ENCODE peak calls at places on chromosomes 4 and X, in four cellular contexts. One of them, this sample, is unnamed.

GRCh38 chrX:80335062-80335830 is 85.0 kb upstream of the TENT5D start:
- DNase-seq in K562: peak; percentile 4
- DNase-seq in H1: no peak
- DNase-seq in HepG2: no peak
- DNase-seq in this sample: no peak

GRCh38 chr4:39936565-39937418 is 40.9 kb downstream of the PDS5A start:
- DNase-seq in K562: no peak
- DNase-seq in H1: no peak
- DNase-seq in HepG2: no peak
- DNase-seq in this sample: no peak

GRCh38 chrX:17081969-17082368 is 135.5 kb downstream of the REPS2 start:
- DNase-seq in K562: no peak
- DNase-seq in H1: no peak
- DNase-seq in HepG2: no peak
- DNase-seq in this sample: no peak

GRCh38 chr4:113884655-113885054 is 94.8 kb downstream of the ARSJ start:
- DNase-seq in K562: no peak
- DNase-seq in H1: no peak
- DNase-seq in HepG2: no peak
- DNase-seq in this sample: no peak

GRCh38 chrX:118550792-118551191 is 55.2 kb downstream of the DOCK11 start:
- DNase-seq in K562: no peak
- DNase-seq in H1: no peak
- DNase-seq in HepG2: no peak
- DNase-seq in this sample: no peak

GRCh38 chr4:124111922-124112321 is 600.6 kb downstream of the ANKRD50 start:
- DNase-seq in K562: peak; percentile 8
- DNase-seq in H1: peak; percentile 10
- DNase-seq in HepG2: peak; percentile 55
- DNase-seq in this sample: no peak

GRCh38 chr4:142645478-142646108 is 200.5 kb downstream of the INPP4B start:
- DNase-seq in K562: no peak
- DNase-seq in H1: no peak
- DNase-seq in HepG2: no peak
- DNase-seq in this sample: no peak

GRCh38 chr4:95637047-95637600 is 88.4 kb upstream of the UNC5C start:
- DNase-seq in K562: no peak
- DNase-seq in H1: no peak
- DNase-seq in HepG2: no peak
- DNase-seq in this sample: no peak

GRCh38 chr4:168722391-168722790 is 225.5 kb downstream of the PALLD start:
- DNase-seq in K562: no peak
- DNase-seq in H1: no peak
- DNase-seq in HepG2: no peak
- DNase-seq in this sample: no peak

GRCh38 chrX:74606799-74607198 is 7.6 kb downstream of the RLIM start:
- DNase-seq in K562: no peak
- DNase-seq in H1: no peak
- DNase-seq in HepG2: no peak
- DNase-seq in this sample: no peak

GRCh38 chr4:138981930-138982390 is 33.6 kb upstream of the NOCT start:
- DNase-seq in K562: no peak
- DNase-seq in H1: no peak
- DNase-seq in HepG2: peak; percentile 35
- DNase-seq in this sample: no peak

GRCh38 chr4:69025191-69025998 is 70.9 kb upstream of the UGT2B7 start:
- DNase-seq in K562: no peak
- DNase-seq in H1: peak; percentile 29
- DNase-seq in HepG2: peak; percentile 68
- DNase-seq in this sample: no peak

GRCh38 chr4:54626113-54626512 is 31.6 kb upstream of the KIT start:
- DNase-seq in K562: no peak
- DNase-seq in H1: no peak
- DNase-seq in HepG2: no peak
- DNase-seq in this sample: no peak

GRCh38 chrX:101417981-101418841 is 10.2 kb downstream of the HNRNPH2 start:
- DNase-seq in K562: no peak
- DNase-seq in H1: no peak
- DNase-seq in HepG2: no peak
- DNase-seq in this sample: no peak

GRCh38 chr4:136803430-136803829 is 728.9 kb downstream of the PCDH18 start:
- DNase-seq in K562: no peak
- DNase-seq in H1: no peak
- DNase-seq in HepG2: no peak
- DNase-seq in this sample: no peak

GRCh38 chr4:173121044-173121685 is 47.4 kb upstream of the GALNT7 start:
- DNase-seq in K562: peak; percentile 31
- DNase-seq in H1: no peak
- DNase-seq in HepG2: no peak
- DNase-seq in this sample: peak; percentile 11

GRCh38 chr4:110310795-110311194 is 112.4 kb upstream of the ELOVL6 start:
- DNase-seq in K562: no peak
- DNase-seq in H1: no peak
- DNase-seq in HepG2: no peak
- DNase-seq in this sample: peak; percentile 17

GRCh38 chr4:110540606-110541440 is 64.9 kb downstream of the ENPEP start:
- DNase-seq in K562: no peak
- DNase-seq in H1: no peak
- DNase-seq in HepG2: no peak
- DNase-seq in this sample: no peak

GRCh38 chr4:132123870-132124623 is 1025.0 kb upstream of the PCDH10 start:
- DNase-seq in K562: peak; percentile 7
- DNase-seq in H1: no peak
- DNase-seq in HepG2: no peak
- DNase-seq in this sample: peak; percentile 25

GRCh38 chr4:41092128-41092527 is 122.2 kb downstream of the APBB2 start:
- DNase-seq in K562: no peak
- DNase-seq in H1: no peak
- DNase-seq in HepG2: no peak
- DNase-seq in this sample: no peak

GRCh38 chrX:120741452-120741851 is 111.6 kb upstream of the C1GALT1C1 start:
- DNase-seq in K562: no peak
- DNase-seq in H1: no peak
- DNase-seq in HepG2: no peak
- DNase-seq in this sample: no peak

GRCh38 chr4:82422616-82423015 is 7.6 kb downstream of the HNRNPDL start:
- DNase-seq in K562: no peak
- DNase-seq in H1: no peak
- DNase-seq in HepG2: no peak
- DNase-seq in this sample: no peak

GRCh38 chr4:64911846-64912245 is 502.6 kb upstream of the TECRL start:
- DNase-seq in K562: no peak
- DNase-seq in H1: peak; percentile 13
- DNase-seq in HepG2: no peak
- DNase-seq in this sample: no peak

GRCh38 chr4:103011378-103012025 is 8.0 kb downstream of the SLC9B1 start:
- DNase-seq in K562: peak; percentile 17
- DNase-seq in H1: no peak
- DNase-seq in HepG2: no peak
- DNase-seq in this sample: no peak

GRCh38 chr4:124685851-124686250 is 26.7 kb downstream of the ANKRD50 start:
- DNase-seq in K562: no peak
- DNase-seq in H1: no peak
- DNase-seq in HepG2: no peak
- DNase-seq in this sample: no peak

GRCh38 chr4:30716158-30716557 is 4.0 kb upstream of the PCDH7 start:
- DNase-seq in K562: no peak
- DNase-seq in H1: no peak
- DNase-seq in HepG2: peak; percentile 2
- DNase-seq in this sample: no peak

GRCh38 chrX:103730147-103730546 is 19.4 kb downstream of the TMEM31 start:
- DNase-seq in K562: no peak
- DNase-seq in H1: no peak
- DNase-seq in HepG2: no peak
- DNase-seq in this sample: no peak

GRCh38 chr4:8468746-8469535 is 28.4 kb downstream of the TRMT44 start:
- DNase-seq in K562: peak; percentile 72
- DNase-seq in H1: peak; percentile 57
- DNase-seq in HepG2: peak; percentile 16
- DNase-seq in this sample: peak; percentile 5

GRCh38 chrX:48918644-48919340 is at the start of gene PIM2:
- DNase-seq in K562: peak; percentile 95
- DNase-seq in H1: peak; percentile 84
- DNase-seq in HepG2: peak; percentile 90
- DNase-seq in this sample: peak; percentile 81

GRCh38 chr4:109890076-109890475 is 22.6 kb upstream of the EGF start:
- DNase-seq in K562: no peak
- DNase-seq in H1: no peak
- DNase-seq in HepG2: no peak
- DNase-seq in this sample: no peak

DNA sequence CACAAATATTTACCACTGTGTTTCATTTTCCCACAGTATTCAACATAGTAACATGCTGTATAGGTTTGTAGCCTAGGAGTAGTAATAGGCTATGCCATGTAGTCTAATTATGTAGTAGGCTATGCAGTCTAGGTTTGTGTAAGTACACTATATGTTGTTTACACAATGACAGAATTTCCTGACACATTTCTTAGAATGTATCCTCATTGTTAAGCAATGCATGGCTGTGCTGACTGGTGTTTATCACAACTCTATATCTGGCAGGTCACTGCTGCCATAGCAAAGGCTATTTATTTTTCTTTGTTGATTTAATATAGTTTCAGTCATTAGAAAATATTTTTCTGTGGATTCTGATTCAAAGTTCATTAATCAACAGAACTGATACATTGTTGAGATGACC is 108.3 kb upstream of the TEX13A start:
- DNase-seq in K562: no peak
- DNase-seq in H1: no peak
- DNase-seq in HepG2: no peak
- DNase-seq in this sample: no peak
- TF ChIP-seq POLR2AphosphoS5 in K562: no peak
- TF ChIP-seq POLR2AphosphoS5 in H1: no peak
- TF ChIP-seq POLR2AphosphoS5 in HepG2: no peak
- TF ChIP-seq POLR2AphosphoS5 in this sample: no peak

DNA sequence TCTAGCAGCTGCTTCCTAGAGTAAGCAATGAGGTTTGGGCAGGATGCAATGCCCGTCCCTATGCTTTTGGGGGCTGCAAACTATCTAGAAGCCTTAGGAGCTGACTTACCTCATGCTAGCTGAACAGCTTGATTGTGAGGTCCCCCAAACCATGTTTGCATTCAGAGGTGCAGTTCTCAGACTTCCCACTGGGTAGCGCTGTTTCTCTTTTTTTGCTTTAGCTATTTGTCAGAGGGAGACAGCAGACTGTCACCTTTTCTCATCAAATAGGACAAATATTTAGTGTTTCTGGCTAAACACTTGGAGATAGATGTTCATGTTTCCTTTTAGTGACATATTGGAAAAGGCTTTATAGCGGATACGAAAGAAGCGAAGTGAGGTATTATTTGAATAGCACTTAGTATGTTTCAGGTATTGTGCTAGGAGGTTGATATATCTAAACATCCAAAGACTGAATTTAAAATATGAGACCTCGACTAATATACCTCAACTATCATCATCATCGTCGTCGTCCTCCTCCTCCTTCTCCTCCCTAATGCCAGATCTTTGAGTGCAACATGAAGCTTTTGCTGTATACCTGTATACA is 18.7 kb upstream of the TMEM192 start:
- DNase-seq in K562: peak; percentile 52
- DNase-seq in H1: peak; percentile 36
- DNase-seq in HepG2: peak; percentile 57
- DNase-seq in this sample: peak; percentile 41
- TF ChIP-seq HDAC2 in K562: no peak
- TF ChIP-seq HDAC2 in H1: no peak
- TF ChIP-seq HDAC2 in HepG2: no peak
- TF ChIP-seq HDAC2 in this sample: no peak

DNA sequence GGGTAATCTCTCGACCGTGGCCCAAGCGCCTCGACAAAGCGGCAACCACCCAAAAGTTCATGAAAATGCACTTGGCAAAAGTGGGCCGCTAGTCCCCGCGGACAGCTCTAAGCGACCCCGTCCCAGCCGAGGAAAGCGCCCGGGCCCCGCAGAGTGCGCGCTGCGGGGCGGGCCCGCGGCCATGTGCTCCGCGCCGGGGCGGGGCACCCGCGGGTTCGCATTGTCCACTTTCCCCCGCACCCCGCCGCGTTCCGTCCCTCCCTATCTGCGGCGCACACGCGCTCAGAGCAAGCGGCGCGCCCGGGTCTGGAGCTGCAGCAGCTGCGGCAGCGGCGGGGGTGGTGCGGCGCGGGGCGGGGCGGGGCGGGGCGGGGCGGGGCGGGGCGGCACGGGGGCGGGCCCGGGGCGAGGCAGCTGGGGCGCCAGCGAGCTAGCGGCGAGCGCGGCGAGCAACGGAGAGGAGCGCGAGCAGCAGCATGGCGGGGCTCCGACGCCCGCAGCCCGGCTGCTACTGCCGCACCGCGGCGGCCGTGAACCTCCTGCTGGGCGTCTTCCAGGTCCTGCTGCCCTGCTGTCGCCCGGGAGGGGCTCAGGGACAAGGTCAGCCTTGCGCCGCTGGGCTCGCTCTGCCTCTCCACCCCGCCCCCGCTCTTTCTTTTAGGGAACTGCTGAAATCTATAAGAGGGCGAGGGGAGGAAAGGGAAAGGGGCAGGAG is at the start of gene TMEM131L:
- DNase-seq in K562: peak; percentile 92
- DNase-seq in H1: no peak
- DNase-seq in HepG2: peak; percentile 29
- DNase-seq in this sample: no peak
- TF ChIP-seq POLR2AphosphoS5 in K562: peak; percentile 61
- TF ChIP-seq POLR2AphosphoS5 in H1: peak; percentile 68
- TF ChIP-seq POLR2AphosphoS5 in HepG2: peak; percentile 25
- TF ChIP-seq POLR2AphosphoS5 in this sample: peak; percentile 62

GRCh38 chr4:174209296-174209695 is 74.2 kb downstream of the FBXO8 start:
- DNase-seq in K562: no peak
- DNase-seq in H1: no peak
- DNase-seq in HepG2: no peak
- DNase-seq in this sample: no peak
- TF ChIP-seq HDAC2 in K562: no peak
- TF ChIP-seq HDAC2 in H1: no peak
- TF ChIP-seq HDAC2 in HepG2: no peak
- TF ChIP-seq HDAC2 in this sample: no peak

GRCh38 chr4:15934259-15934658 is 4.3 kb downstream of the FGFBP1 start:
- DNase-seq in K562: no peak
- DNase-seq in H1: no peak
- DNase-seq in HepG2: no peak
- DNase-seq in this sample: no peak

GRCh38 chr4:15935504-15936392 is 2.8 kb downstream of the FGFBP1 start:
- DNase-seq in K562: no peak
- DNase-seq in H1: no peak
- DNase-seq in HepG2: no peak
- DNase-seq in this sample: no peak

GRCh38 chr4:15936495-15936894 is 2.0 kb downstream of the FGFBP1 start:
- DNase-seq in K562: no peak
- DNase-seq in H1: no peak
- DNase-seq in HepG2: no peak
- DNase-seq in this sample: no peak

GRCh38 chr4:15938640-15939039 is at the start of gene FGFBP1:
- DNase-seq in K562: no peak
- DNase-seq in H1: no peak
- DNase-seq in HepG2: no peak
- DNase-seq in this sample: no peak

GRCh38 chr4:15938182-15938581 is 358 bp downstream of the FGFBP1 start:
- DNase-seq in K562: no peak
- DNase-seq in H1: no peak
- DNase-seq in HepG2: no peak
- DNase-seq in this sample: no peak
- TF ChIP-seq POLR2AphosphoS5 in K562: no peak
- TF ChIP-seq POLR2AphosphoS5 in H1: no peak
- TF ChIP-seq POLR2AphosphoS5 in HepG2: no peak
- TF ChIP-seq POLR2AphosphoS5 in this sample: no peak

This sample was measured in GM12878.